ENCODE peak calls at places on chromosomes 1 and 21, in eight cellular contexts. L is stomach; U is ovary; O is fibroblast of pulmonary artery; B is GM12865; H is CD4-positive, alpha-beta T cell; F is AG04449; W is endothelial cell. X is an unnamed sample.

GRCh38 chr1:61647142-61647541 is 77.8 kb downstream of the TM2D1 start:
- DNase-seq in H (no peak), O (no peak), L (no peak), F (no peak), B (no peak), W (no peak), U (no peak), X (no peak)

GRCh38 chr1:157312270-157312812 is 174.1 kb upstream of the ETV3 start:
- DNase-seq in L (no peak), W (no peak), F (no peak), O (peak), B (no peak), U (no peak), H (no peak), X (no peak)

GRCh38 chr1:243432136-243432535 is 176.3 kb downstream of the SDCCAG8 start:
- DNase-seq in L (no peak), B (no peak), O (no peak), U (no peak), W (no peak), H (no peak), F (no peak), X (no peak)

GRCh38 chr1:39087109-39087834 is 61.1 kb downstream of the NDUFS5 start:
- DNase-seq in L (no peak), F (no peak), H (no peak), O (peak), U (peak), B (peak), W (no peak), X (peak)

GRCh38 chr1:79711001-79711431 is 704.5 kb upstream of the ADGRL4 start:
- DNase-seq in W (no peak), U (no peak), F (no peak), O (peak), B (peak), L (no peak), H (no peak), X (peak)

GRCh38 chr1:184504012-184504694 is 117.3 kb downstream of the C1orf21 start:
- DNase-seq in H (no peak), L (no peak), O (no peak), W (no peak), B (no peak), F (no peak), U (no peak), X (no peak)

GRCh38 chr1:7149080-7149838 is 364.0 kb downstream of the CAMTA1 start:
- DNase-seq in L (peak), H (no peak), U (no peak), B (no peak), O (peak), W (no peak), F (no peak), X (no peak)

GRCh38 chr1:201716742-201717135 is 112.2 kb upstream of the IPO9 start:
- DNase-seq in L (no peak), B (no peak), F (no peak), O (no peak), H (no peak), W (no peak), U (no peak), X (no peak)

GRCh38 chr1:1359668-1360468 is 1.5 kb upstream of the MXRA8 start:
- DNase-seq in O (no peak), W (no peak), H (no peak), U (peak), F (peak), L (no peak), B (no peak), X (no peak)

GRCh38 chr1:54016343-54017282 is 1.4 kb downstream of the LDLRAD1 start:
- DNase-seq in L (peak), F (no peak), U (no peak), O (peak), W (no peak), B (no peak), H (no peak), X (no peak)

GRCh38 chr1:221053889-221054288 is 174.6 kb downstream of the HLX start:
- DNase-seq in U (no peak), O (no peak), L (no peak), H (no peak), F (no peak), W (no peak), B (no peak), X (no peak)

GRCh38 chr1:56837244-56837926 is 17.2 kb upstream of the C8A start:
- DNase-seq in B (no peak), L (no peak), H (no peak), O (no peak), U (no peak), F (no peak), W (no peak), X (no peak)

GRCh38 chr1:233614173-233614742 is 352 bp downstream of the KCNK1 start:
- DNase-seq in W (peak), F (no peak), O (peak), H (no peak), U (peak), L (peak), B (peak), X (peak)

GRCh38 chr1:1426496-1426960 is 5.5 kb upstream of the ANKRD65 start:
- DNase-seq in B (no peak), O (no peak), W (no peak), H (no peak), U (no peak), L (no peak), F (no peak), X (peak)

GRCh38 chr1:2828586-2829250 is 27.2 kb upstream of the TTC34 start:
- DNase-seq in U (no peak), B (no peak), O (no peak), W (no peak), F (no peak), L (no peak), H (no peak), X (no peak)

GRCh38 chr1:56806804-56807203 is 12.4 kb downstream of the FYB2 start:
- DNase-seq in W (no peak), U (no peak), B (no peak), L (no peak), F (no peak), H (no peak), O (no peak), X (no peak)

GRCh38 chr1:99784143-99784542 is 17.7 kb upstream of the FRRS1 start:
- DNase-seq in H (no peak), B (peak), U (no peak), W (no peak), L (no peak), F (no peak), O (no peak), X (no peak)

GRCh38 chr21:33360871-33361602 is 36.3 kb downstream of the IFNAR1 start:
- DNase-seq in B (peak), U (peak), O (peak), H (peak), L (peak), W (peak), F (peak), X (peak)

GRCh38 chr1:34130306-34130705 is 34.7 kb downstream of the CSMD2 start:
- DNase-seq in B (no peak), F (no peak), U (no peak), W (no peak), O (no peak), H (no peak), L (no peak), X (no peak)

GRCh38 chr1:33088119-33088906 is 7.4 kb downstream of the AZIN2 start:
- DNase-seq in L (no peak), B (peak), H (no peak), O (no peak), W (no peak), U (no peak), F (no peak), X (peak)

GRCh38 chr1:211305044-211305443 is 21.6 kb upstream of the TRAF5 start:
- DNase-seq in O (no peak), W (no peak), U (no peak), F (no peak), B (peak), H (no peak), L (no peak), X (peak)

GRCh38 chr1:227805606-227806197 is 9.8 kb upstream of the PRSS38 start:
- DNase-seq in U (no peak), W (no peak), H (no peak), L (no peak), F (peak), O (peak), B (no peak), X (no peak)

GRCh38 chr1:14561014-14561693 is 37.3 kb upstream of the KAZN start:
- DNase-seq in B (no peak), H (no peak), W (no peak), U (no peak), F (no peak), O (no peak), L (no peak), X (no peak)

GRCh38 chr1:204263240-204263848 is 49.6 kb upstream of the GOLT1A start:
- DNase-seq in W (no peak), F (no peak), L (peak), U (no peak), O (no peak), H (no peak), B (no peak), X (no peak)

GRCh38 chr21:37564341-37564923 is 197.9 kb downstream of the DYRK1A start:
- DNase-seq in U (peak), H (peak), W (peak), B (peak), L (peak), F (peak), O (peak), X (peak)

GRCh38 chr21:37562920-37563640 is 196.5 kb downstream of the DYRK1A start:
- DNase-seq in L (no peak), B (peak), W (peak), U (peak), O (no peak), H (peak), F (no peak), X (no peak)

GRCh38 chr21:37561941-37562919 is 195.7 kb downstream of the DYRK1A start:
- DNase-seq in O (no peak), W (no peak), H (no peak), U (no peak), B (no peak), F (no peak), L (no peak), X (no peak)

GRCh38 chr21:37564924-37565529 is 198.5 kb downstream of the DYRK1A start:
- DNase-seq in W (no peak), L (no peak), O (no peak), U (no peak), H (no peak), B (no peak), F (no peak), X (no peak)

GRCh38 chr21:37563641-37564340 is 197.2 kb downstream of the DYRK1A start:
- DNase-seq in F (peak), W (peak), L (peak), O (peak), H (peak), U (peak), B (peak), X (peak)
- TF ChIP-seq CTCF in F (peak), W (no peak), L (peak), O (peak), H (peak), U (peak), B (peak), X (peak)

GRCh38 chr1:92291372-92291999 is 7.3 kb downstream of the GLMN start:
- DNase-seq in W (peak), H (no peak), U (no peak), B (peak), L (no peak), O (peak), F (peak), X (peak)
- TF ChIP-seq CTCF in W (peak), H (peak), U (peak), B (peak), L (peak), O (peak), F (peak), X (peak)

GRCh38 chr21:41673596-41674335 is 93.1 kb downstream of the RIPK4 start:
- DNase-seq in W (no peak), B (no peak), O (no peak), L (no peak), U (no peak), H (no peak), F (no peak), X (no peak)
- TF ChIP-seq CTCF in W (no peak), B (no peak), O (no peak), L (no peak), U (no peak), H (no peak), F (no peak), X (no peak)

DNA sequence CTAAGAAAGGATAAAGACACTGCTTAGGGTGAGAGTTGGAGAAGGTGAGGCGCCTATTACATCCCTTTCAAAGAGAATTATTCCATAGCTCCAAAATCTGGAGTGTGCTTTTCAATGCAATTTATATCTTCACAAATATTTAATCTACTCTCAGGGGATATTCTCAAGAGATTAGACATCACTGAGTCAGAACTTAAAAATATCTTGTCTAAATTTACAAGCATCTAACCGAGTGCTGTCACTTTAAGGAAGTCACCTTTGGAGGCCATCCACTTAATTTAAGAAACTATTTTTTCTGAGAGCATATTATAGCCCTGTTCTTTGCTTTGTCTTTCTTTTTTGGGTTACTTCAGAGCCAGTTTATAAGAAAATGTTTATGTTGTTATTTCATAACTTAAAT is 134.6 kb downstream of the TNFSF18 start:
- DNase-seq in L (no peak), U (no peak), W (no peak), F (no peak), H (no peak), O (no peak), B (no peak), X (no peak)
- TF ChIP-seq CTCF in L (no peak), U (no peak), W (no peak), F (no peak), H (no peak), O (no peak), B (no peak), X (no peak)

GRCh38 chr1:19179597-19180271 is 30.3 kb downstream of the UBR4 start:
- DNase-seq in L (no peak), B (peak), O (peak), H (no peak), W (peak), U (peak), F (no peak), X (no peak)
- TF ChIP-seq CTCF in L (no peak), B (peak), O (peak), H (peak), W (peak), U (no peak), F (peak), X (no peak)

GRCh38 chr1:226082587-226082917 is 20.0 kb downstream of the H3-3A start:
- DNase-seq in F (no peak), L (no peak), B (no peak), W (no peak), U (no peak), O (no peak), H (no peak), X (no peak)

GRCh38 chr1:226083303-226084101 is 21.0 kb downstream of the H3-3A start:
- DNase-seq in L (peak), O (peak), W (peak), F (no peak), B (peak), U (peak), H (peak), X (peak)

GRCh38 chr1:226086776-226087175 is 24.3 kb downstream of the H3-3A start:
- DNase-seq in W (no peak), B (no peak), F (no peak), L (no peak), H (no peak), O (no peak), U (no peak), X (no peak)

GRCh38 chr1:226085675-226086074 is 23.2 kb downstream of the H3-3A start:
- DNase-seq in L (no peak), U (no peak), H (no peak), W (no peak), O (no peak), F (no peak), B (no peak), X (no peak)

DNA sequence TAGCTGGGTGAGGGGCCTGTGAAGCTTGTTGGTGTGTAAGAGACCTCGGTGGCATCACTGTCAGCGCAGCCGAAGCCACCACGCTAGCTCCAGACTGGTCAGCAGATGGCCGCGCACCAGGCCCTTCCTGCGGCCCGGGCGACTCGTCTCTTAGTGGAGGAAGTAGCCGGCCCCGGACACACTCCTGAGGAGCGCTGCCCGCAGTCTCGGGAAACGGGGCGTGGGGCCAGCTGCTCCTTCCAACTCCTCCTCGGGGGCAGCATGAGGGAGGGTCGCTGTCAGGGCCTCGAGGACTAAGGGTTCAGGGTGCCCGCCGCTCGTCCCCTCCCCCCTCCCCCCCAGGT is 20.4 kb downstream of the H3-3A start:
- DNase-seq in L (peak), H (no peak), W (peak), F (no peak), B (peak), U (peak), O (peak), X (no peak)
- TF ChIP-seq CTCF in L (no peak), H (no peak), W (no peak), F (no peak), B (no peak), U (no peak), O (no peak), X (no peak)

DNA sequence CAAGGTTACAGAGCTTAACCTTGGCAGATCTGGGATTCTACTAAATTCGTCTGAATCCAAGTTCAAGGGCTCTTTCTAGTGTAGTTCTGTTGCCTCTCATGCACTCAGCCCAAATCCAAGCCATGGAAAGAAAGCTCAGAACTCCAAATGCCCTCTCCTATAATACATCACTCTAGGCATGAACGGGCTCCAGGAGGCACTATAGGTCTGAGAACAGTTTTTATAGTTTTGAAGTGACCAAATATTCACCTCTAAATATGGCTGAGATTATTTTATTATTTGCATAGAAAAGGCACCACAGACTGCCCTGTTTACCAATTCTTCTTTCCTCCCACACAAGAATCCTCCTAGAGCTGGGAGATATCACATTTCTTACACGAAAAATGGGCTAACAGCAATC is 327.9 kb upstream of the BEND5 start:
- DNase-seq in F (no peak), O (no peak), B (no peak), U (no peak), L (peak), W (no peak), H (no peak), X (no peak)
- TF ChIP-seq CTCF in F (no peak), O (no peak), B (no peak), U (no peak), L (no peak), W (no peak), H (no peak), X (no peak)